ENCODE peak calls at places on chromosome 21, in nine cellular contexts. W, N, M, F, V, X, E, G and D are unnamed samples.

GRCh38 chr21:44397431-44398031 is 44.1 kb downstream of the TRPM2 start:
- DNase-seq in W (no peak), E (no peak), M (no peak), V (no peak), X (no peak), F (no peak), G (no peak), N (no peak), D (peak)

GRCh38 chr21:33451634-33452071 is 28.1 kb downstream of the TMEM50B start:
- DNase-seq in G (no peak), X (no peak), F (no peak), M (no peak), N (no peak), V (no peak), E (no peak), W (peak), D (no peak)

GRCh38 chr21:44437371-44437695 is 18.0 kb upstream of the LRRC3 start:
- DNase-seq in E (no peak), G (no peak), F (no peak), M (no peak), W (no peak), V (no peak), X (no peak), N (no peak), D (no peak)

GRCh38 chr21:21001591-21002100 is 3.4 kb downstream of the NCAM2 start:
- DNase-seq in N (no peak), V (no peak), G (no peak), X (no peak), W (no peak), M (no peak), F (no peak), E (no peak), D (no peak)

GRCh38 chr21:15141236-15141970 is 76.6 kb upstream of the NRIP1 start:
- DNase-seq in X (peak), G (peak), E (no peak), W (no peak), N (peak), M (no peak), V (no peak), F (no peak), D (no peak)

GRCh38 chr21:36643374-36644250 is 55.3 kb upstream of the SIM2 start:
- DNase-seq in N (no peak), G (no peak), F (no peak), M (no peak), E (no peak), V (no peak), W (no peak), X (no peak), D (no peak)

GRCh38 chr21:36630485-36631206 is 68.3 kb upstream of the SIM2 start:
- DNase-seq in X (peak), G (peak), V (peak), W (peak), N (peak), E (peak), M (peak), F (peak), D (peak)

GRCh38 chr21:31130821-31131220 is 92.5 kb upstream of the KRTAP19-8 start:
- DNase-seq in V (no peak), F (no peak), E (no peak), W (no peak), X (no peak), G (no peak), N (no peak), M (no peak), D (no peak)

GRCh38 chr21:29164330-29164942 is 34.0 kb downstream of the MAP3K7CL start:
- DNase-seq in N (peak), G (peak), M (no peak), E (no peak), W (peak), V (no peak), F (no peak), X (peak), D (no peak)

GRCh38 chr21:44866780-44867179 is 6.7 kb downstream of the PTTG1IP start:
- DNase-seq in M (no peak), E (no peak), F (no peak), G (peak), N (no peak), V (no peak), W (peak), X (peak), D (no peak)

GRCh38 chr21:37509802-37510393 is 143.3 kb downstream of the DYRK1A start:
- DNase-seq in E (no peak), M (no peak), V (no peak), X (no peak), F (no peak), G (no peak), N (no peak), W (peak), D (no peak)

GRCh38 chr21:36470294-36470693 is 9.6 kb downstream of the CLDN14 start:
- DNase-seq in M (no peak), W (no peak), V (no peak), F (no peak), X (no peak), E (no peak), G (no peak), N (no peak), D (peak)